ENCODE peak calls at places on chromosomes 1 and 21, in six cellular contexts. C, G, X, N, F and A are unnamed samples.

GRCh38 chr1:160844447-160845232 is 18.0 kb downstream of the CD244 start:
- DNase-seq in C (no peak), G (peak), X (no peak), N (no peak), F (no peak), A (no peak)

GRCh38 chr1:14549897-14550635 is 48.4 kb upstream of the KAZN start:
- DNase-seq in C (no peak), G (no peak), X (no peak), N (no peak), F (no peak), A (no peak)

GRCh38 chr1:202251424-202252256 is 58.0 kb downstream of the LGR6 start:
- DNase-seq in C (no peak), G (no peak), X (no peak), N (no peak), F (peak), A (no peak)

GRCh38 chr1:89657886-89658285 is 25.0 kb downstream of the LRRC8C start:
- DNase-seq in C (no peak), G (no peak), X (no peak), N (no peak), F (no peak), A (peak)

GRCh38 chr1:147156643-147157042 is 15.6 kb downstream of the PRKAB2 start:
- DNase-seq in C (no peak), G (no peak), X (no peak), N (no peak), F (no peak), A (no peak)

GRCh38 chr1:154419620-154420020 is 14.5 kb downstream of the IL6R start:
- DNase-seq in C (peak), G (peak), X (peak), N (peak), F (no peak), A (no peak)

GRCh38 chr21:37712204-37712934 is 203.9 kb downstream of the KCNJ6 start:
- DNase-seq in C (peak), G (peak), X (peak), N (peak), F (peak), A (peak)

GRCh38 chr1:196557797-196558196 is 50.4 kb downstream of the KCNT2 start:
- DNase-seq in C (no peak), G (no peak), X (no peak), N (no peak), F (no peak), A (no peak)

GRCh38 chr1:181113061-181113695 is 24.7 kb downstream of the IER5 start:
- DNase-seq in C (no peak), G (peak), X (no peak), N (no peak), F (no peak), A (no peak)

GRCh38 chr1:16420719-16421118 is 16.5 kb downstream of the SPATA21 start:
- DNase-seq in C (no peak), G (no peak), X (no peak), N (no peak), F (no peak), A (no peak)

GRCh38 chr1:223153177-223154119 is 10.4 kb upstream of the TLR5 start:
- DNase-seq in C (no peak), G (peak), X (no peak), N (no peak), F (no peak), A (no peak)

GRCh38 chr1:211609120-211610024 is 30.4 kb upstream of the SLC30A1 start:
- DNase-seq in C (no peak), G (peak), X (no peak), N (no peak), F (no peak), A (no peak)

GRCh38 chr1:35443768-35444518 is 113.3 kb downstream of the KIAA0319L start:
- DNase-seq in C (peak), G (no peak), X (no peak), N (no peak), F (peak), A (no peak)

GRCh38 chr1:160724445-160725242 is 13.0 kb upstream of the CD48 start:
- DNase-seq in C (no peak), G (no peak), X (no peak), N (no peak), F (no peak), A (no peak)

GRCh38 chr1:34162852-34163766 is 1.9 kb downstream of the CSMD2 start:
- DNase-seq in C (peak), G (peak), X (peak), N (peak), F (peak), A (no peak)